ENCODE peak calls at places on chromosomes 16 and 17, in eight cellular contexts. T is GM23338, I is neuronal stem cell, A is A549, H is fibroblast of lung, X is mesenchymal stem cell, B is SK-N-SH, R is H9. G is an unnamed sample.

GRCh38 chr16:28932339-28933141 is 769 bp downstream of the CD19 start:
- DNase-seq in T (no peak), H (no peak), X (no peak), A (no peak), R (no peak), B (no peak), I (no peak), G (no peak)

GRCh38 chr17:75011788-75012319 is 616 bp upstream of the MRPL58 start:
- DNase-seq in T (peak), B (peak), X (peak), R (no peak), I (no peak), H (peak), A (no peak), G (peak)

GRCh38 chr17:83146347-83146746 is 66.9 kb downstream of the METRNL start:
- DNase-seq in R (no peak), A (no peak), X (no peak), H (no peak), I (no peak), T (no peak), B (no peak), G (no peak)

GRCh38 chr16:1977875-1978268 is 3.4 kb downstream of the NOXO1 start:
- DNase-seq in T (no peak), I (no peak), B (no peak), A (no peak), H (no peak), R (no peak), X (no peak), G (no peak)

GRCh38 chr16:2235234-2235651 is 1.0 kb upstream of the DNASE1L2 start:
- DNase-seq in I (no peak), H (no peak), B (peak), X (no peak), R (no peak), A (no peak), T (no peak), G (no peak)

GRCh38 chr17:21283482-21284318 is 811 bp upstream of the MAP2K3 start:
- DNase-seq in X (peak), A (no peak), R (no peak), I (no peak), B (peak), T (peak), H (peak), G (no peak)

GRCh38 chr16:62029947-62030346 is 6.3 kb downstream of the CDH8 start:
- DNase-seq in B (no peak), H (no peak), R (no peak), X (no peak), T (no peak), I (no peak), A (no peak), G (no peak)

GRCh38 chr17:27338536-27338985 is 44.6 kb downstream of the WSB1 start:
- DNase-seq in B (no peak), X (no peak), I (no peak), H (no peak), R (no peak), A (no peak), T (no peak), G (no peak)

GRCh38 chr17:81483862-81484194 is 28.8 kb downstream of the ACTG1 start:
- DNase-seq in A (no peak), B (no peak), I (no peak), R (no peak), T (peak), H (no peak), X (no peak), G (no peak)

GRCh38 chr16:58026705-58027340 is 1.3 kb downstream of the MMP15 start:
- DNase-seq in R (no peak), X (peak), A (peak), T (peak), I (peak), H (no peak), B (peak), G (no peak)

GRCh38 chr17:42275527-42276358 is 448 bp downstream of the STAT5B start:
- DNase-seq in T (peak), I (no peak), B (peak), X (peak), H (peak), R (peak), A (no peak), G (peak)

GRCh38 chr17:71085238-71086033 is 916.1 kb downstream of the KCNJ2 start:
- DNase-seq in X (no peak), A (peak), B (peak), H (no peak), T (peak), R (peak), I (peak), G (no peak)

GRCh38 chr16:35146031-35146710 is 1686.8 kb downstream of the TP53TG3F start:
- DNase-seq in T (no peak), I (no peak), A (no peak), B (no peak), R (no peak), X (no peak), H (no peak), G (no peak)

GRCh38 chr16:81624718-81625543 is 154.2 kb upstream of the PLCG2 start:
- DNase-seq in B (no peak), A (no peak), R (no peak), H (no peak), T (no peak), I (no peak), X (no peak), G (peak)

GRCh38 chr17:56300191-56300590 is 146.9 kb downstream of the ANKFN1 start:
- DNase-seq in X (no peak), I (no peak), R (no peak), H (no peak), T (no peak), B (no peak), A (no peak), G (no peak)

GRCh38 chr16:24729967-24730815 is 740 bp downstream of the TNRC6A start:
- DNase-seq in X (peak), A (peak), R (no peak), T (peak), I (peak), H (no peak), B (peak), G (peak)

GRCh38 chr16:77618011-77618410 is 104.3 kb upstream of the NUDT7 start:
- DNase-seq in B (no peak), X (no peak), H (peak), R (no peak), A (no peak), T (no peak), I (no peak), G (peak)

GRCh38 chr17:27577884-27578717 is 52.9 kb upstream of the LGALS9 start:
- DNase-seq in B (peak), I (no peak), H (peak), A (no peak), X (peak), R (no peak), T (no peak), G (no peak)

GRCh38 chr16:58684354-58685083 is at the start of gene SLC38A7:
- DNase-seq in I (peak), B (peak), R (peak), H (peak), A (peak), T (peak), X (peak), G (peak)

GRCh38 chr17:4249452-4250029 is 14.2 kb downstream of the ANKFY1 start:
- DNase-seq in H (peak), X (peak), R (no peak), B (peak), A (peak), T (peak), I (peak), G (peak)

GRCh38 chr16:23448392-23448791 is 4.6 kb downstream of the COG7 start:
- DNase-seq in X (no peak), H (peak), B (no peak), A (no peak), T (no peak), I (no peak), R (no peak), G (no peak)

GRCh38 chr16:21081329-21081728 is 69.3 kb downstream of the DNAH3 start:
- DNase-seq in A (no peak), X (no peak), H (no peak), I (no peak), T (no peak), B (no peak), R (no peak), G (no peak)

GRCh38 chr17:74356640-74357465 is 4.8 kb downstream of the BTBD17 start:
- DNase-seq in X (no peak), R (peak), B (no peak), A (no peak), T (peak), H (no peak), I (no peak), G (no peak)

GRCh38 chr17:62781826-62782225 is 26.3 kb downstream of the MARCHF10 start:
- DNase-seq in I (no peak), H (peak), T (no peak), R (peak), X (peak), A (no peak), B (no peak), G (no peak)

GRCh38 chr16:8868272-8869211 is at the start of gene CARHSP1:
- DNase-seq in H (peak), I (peak), T (peak), B (peak), A (peak), X (peak), R (peak), G (peak)

GRCh38 chr16:3578121-3578520 is 918 bp upstream of the NLRC3 start:
- DNase-seq in H (no peak), B (no peak), R (no peak), A (no peak), T (no peak), X (no peak), I (no peak), G (no peak)

GRCh38 chr16:66572356-66572755 is 6.1 kb downstream of the CMTM1 start:
- DNase-seq in I (no peak), H (no peak), T (no peak), A (no peak), B (no peak), X (no peak), R (no peak), G (no peak)

GRCh38 chr16:66568355-66568754 is 2.1 kb downstream of the CMTM1 start:
- DNase-seq in B (no peak), T (no peak), I (no peak), A (no peak), R (no peak), X (no peak), H (peak), G (peak)

GRCh38 chr16:66566051-66566901 is at the start of gene CMTM1:
- DNase-seq in I (no peak), B (no peak), T (peak), A (no peak), X (no peak), R (peak), H (no peak), G (no peak)

GRCh38 chr16:66569827-66570405 is 3.7 kb downstream of the CMTM1 start:
- DNase-seq in A (peak), X (peak), B (no peak), R (no peak), T (no peak), H (peak), I (no peak), G (peak)

GRCh38 chr16:66569131-66569530 is 2.9 kb downstream of the CMTM1 start:
- DNase-seq in T (no peak), R (no peak), H (peak), B (no peak), I (no peak), A (no peak), X (peak), G (peak)
- H3K4me2 ChIP-seq in T (no peak), R (no peak), H (no peak), B (peak), I (no peak), A (peak), X (no peak), G (peak)

DNA sequence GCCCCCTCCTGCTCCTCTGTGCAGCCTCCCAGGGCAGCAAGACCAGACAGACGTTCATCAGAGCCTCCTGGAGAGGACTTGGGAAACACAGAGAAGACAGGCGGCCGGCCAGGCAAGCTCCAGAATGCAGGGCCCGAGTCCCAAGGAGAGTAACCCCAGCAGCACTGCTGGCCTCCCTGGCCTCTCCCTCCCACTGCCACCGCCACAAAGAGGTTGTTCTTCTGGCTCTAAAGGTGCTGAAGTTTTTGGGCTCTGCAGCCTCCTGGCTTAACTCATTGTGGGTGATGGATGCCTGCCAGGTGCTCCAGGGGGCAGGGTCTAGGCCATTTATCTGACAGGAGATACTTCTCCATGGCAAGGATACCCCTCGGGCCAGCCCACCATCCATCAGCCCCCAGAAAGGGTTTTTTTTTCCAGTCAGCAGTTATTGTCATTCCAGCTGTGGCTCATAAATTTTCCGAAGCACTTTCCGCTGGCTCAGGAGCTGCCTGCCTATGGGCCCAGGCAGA is 32.0 kb upstream of the MRPS23 start:
- DNase-seq in R (no peak), T (no peak), A (no peak), I (no peak), X (no peak), H (peak), B (no peak), G (no peak)
- H3K4me2 ChIP-seq in R (no peak), T (peak), A (peak), I (no peak), X (no peak), H (no peak), B (peak), G (no peak)

GRCh38 chr17:78356163-78356713 is 3.6 kb downstream of the SOCS3 start:
- DNase-seq in H (peak), R (peak), B (no peak), T (peak), A (peak), X (peak), I (no peak), G (no peak)

GRCh38 chr17:78357687-78358537 is 2.0 kb downstream of the SOCS3 start:
- DNase-seq in I (no peak), T (peak), H (no peak), A (no peak), R (peak), X (peak), B (no peak), G (no peak)

GRCh38 chr17:78355701-78356100 is 4.2 kb downstream of the SOCS3 start:
- DNase-seq in B (no peak), T (no peak), H (no peak), I (no peak), X (no peak), R (peak), A (no peak), G (no peak)

GRCh38 chr17:78358538-78359215 is 1.2 kb downstream of the SOCS3 start:
- DNase-seq in I (no peak), X (peak), B (peak), A (no peak), T (peak), H (peak), R (peak), G (peak)

DNA sequence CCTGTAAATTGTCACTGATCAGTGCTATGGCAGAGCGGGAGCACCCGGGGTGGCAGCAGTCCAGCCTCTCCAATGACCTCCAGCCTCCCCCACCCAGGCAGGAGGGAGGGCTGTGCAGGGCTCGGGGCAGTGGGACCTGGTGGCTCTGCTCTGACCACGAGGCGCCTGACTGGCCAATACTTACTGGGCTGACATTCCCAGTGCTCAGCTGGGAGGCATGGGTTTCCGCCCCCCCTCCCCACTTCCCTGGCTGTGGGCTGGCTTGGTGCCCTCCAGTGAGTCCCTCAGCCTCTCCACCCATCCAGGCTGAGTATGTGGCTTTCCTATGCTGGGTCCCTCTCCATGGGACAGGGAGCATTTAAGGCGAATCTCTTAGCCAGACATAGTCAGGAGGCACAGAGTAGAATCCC is 2.7 kb downstream of the SOCS3 start:
- DNase-seq in A (no peak), X (peak), T (no peak), B (peak), I (no peak), R (peak), H (peak), G (peak)
- H3K4me2 ChIP-seq in A (peak), X (peak), T (peak), B (peak), I (peak), R (peak), H (peak), G (peak)

GRCh38 chr17:76485569-76485968 is 15.7 kb downstream of the RHBDF2 start:
- DNase-seq in I (no peak), R (no peak), A (no peak), H (no peak), B (no peak), T (no peak), X (no peak), G (peak)

GRCh38 chr17:76480676-76481075 is 13.3 kb downstream of the AANAT start:
- DNase-seq in B (no peak), H (peak), T (no peak), I (peak), X (no peak), R (no peak), A (no peak), G (no peak)

GRCh38 chr17:76481091-76481655 is 13.8 kb downstream of the AANAT start:
- DNase-seq in R (no peak), T (no peak), B (no peak), X (no peak), H (no peak), I (no peak), A (no peak), G (no peak)

GRCh38 chr17:76487451-76488192 is 13.6 kb downstream of the RHBDF2 start:
- DNase-seq in H (no peak), R (no peak), B (no peak), T (no peak), A (no peak), I (no peak), X (no peak), G (no peak)

DNA sequence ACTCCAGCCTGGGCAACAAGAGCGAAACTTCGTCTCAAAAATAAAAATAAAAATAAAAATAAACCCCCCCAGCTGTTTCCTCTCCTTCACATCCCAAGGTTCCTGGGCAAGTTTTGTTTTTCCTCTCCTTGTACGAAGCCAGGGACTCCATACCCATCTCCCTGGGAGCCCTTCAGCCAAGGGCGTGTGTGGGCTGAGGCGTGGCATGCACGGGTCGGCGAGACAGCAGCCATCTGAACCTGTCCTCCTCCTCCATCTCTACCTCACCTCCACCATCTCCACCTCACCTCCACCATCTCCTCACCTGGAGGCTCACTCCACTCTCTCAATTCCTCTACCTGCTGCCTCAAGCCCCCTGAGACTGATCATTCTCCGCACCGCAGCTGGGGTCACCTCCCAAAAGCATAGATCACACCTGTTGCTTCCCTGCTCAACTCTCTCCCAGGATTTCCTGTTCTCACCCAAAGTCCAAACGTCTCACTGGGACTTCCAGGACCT is 16.9 kb downstream of the AANAT start:
- DNase-seq in H (no peak), B (no peak), R (no peak), T (no peak), A (no peak), I (no peak), X (no peak), G (no peak)
- H3K4me2 ChIP-seq in H (no peak), B (no peak), R (no peak), T (no peak), A (peak), I (no peak), X (no peak), G (no peak)

GRCh38 chr17:49434821-49435581 is 20.3 kb upstream of the PHB1 start:
- DNase-seq in T (peak), H (peak), B (peak), R (peak), X (peak), I (peak), A (peak), G (peak)
- H3K4me2 ChIP-seq in T (peak), H (no peak), B (no peak), R (no peak), X (no peak), I (no peak), A (no peak), G (no peak)

GRCh38 chr17:60137731-60138130 is 12.0 kb upstream of the CA4 start:
- DNase-seq in I (no peak), B (no peak), T (no peak), H (no peak), X (no peak), R (no peak), A (no peak), G (no peak)

GRCh38 chr17:60135951-60136666 is 13.7 kb upstream of the CA4 start:
- DNase-seq in T (peak), I (no peak), R (no peak), X (no peak), H (no peak), A (no peak), B (no peak), G (no peak)

GRCh38 chr17:60135160-60135950 is 14.4 kb upstream of the CA4 start:
- DNase-seq in X (peak), R (peak), A (peak), B (peak), I (peak), T (peak), H (peak), G (peak)

GRCh38 chr17:60130466-60130865 is 19.3 kb upstream of the CA4 start:
- DNase-seq in H (no peak), T (no peak), A (no peak), X (no peak), R (no peak), I (no peak), B (no peak), G (no peak)

DNA sequence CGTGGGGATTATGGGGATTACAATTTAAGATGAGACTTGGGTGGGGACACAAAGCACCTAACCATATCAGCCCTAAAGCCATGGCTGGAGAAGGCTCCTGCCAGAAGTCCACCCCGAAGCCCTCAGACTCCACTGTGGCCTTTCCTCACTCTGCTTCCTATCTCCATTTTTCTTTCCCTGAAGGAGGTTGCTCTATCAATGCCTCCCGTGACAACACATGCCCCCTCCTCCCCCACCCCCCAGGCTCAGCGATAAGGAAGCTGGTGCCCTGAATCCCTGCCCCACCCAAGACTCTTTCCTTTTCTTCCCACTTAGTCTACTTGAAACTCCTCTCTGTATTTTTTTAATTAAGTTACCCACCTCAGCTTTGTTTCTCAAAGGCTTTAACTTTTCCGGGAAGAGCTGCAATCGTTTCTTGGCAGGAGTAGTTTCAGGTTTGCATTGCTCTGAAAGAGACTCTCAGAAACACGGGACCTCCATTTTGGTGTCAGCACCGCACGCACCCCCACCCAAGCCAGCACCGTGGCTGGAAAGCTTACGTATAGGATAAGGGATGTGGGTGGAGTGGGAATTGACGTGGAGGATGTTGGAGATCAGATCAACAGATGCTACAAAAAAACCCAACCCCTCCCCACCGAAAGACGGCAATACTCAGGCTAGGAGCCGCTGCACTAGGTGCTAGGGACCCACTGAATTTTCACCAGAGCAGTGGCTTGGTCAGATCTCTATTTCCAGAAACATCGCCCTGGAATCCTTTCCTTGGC is 15.2 kb upstream of the CA4 start:
- DNase-seq in R (no peak), B (peak), I (no peak), T (no peak), A (no peak), X (peak), H (peak), G (peak)
- H3K4me2 ChIP-seq in R (peak), B (peak), I (peak), T (peak), A (peak), X (peak), H (peak), G (peak)